ENCODE peak calls at places on chromosomes 6 and 20, in six cellular contexts. P, N, K, B, Q and F are unnamed samples.

GRCh38 chr20:48603116-48603818 is 224.5 kb downstream of the PREX1 start:
- DNase-seq in P (no peak), N (no peak), K (no peak), B (no peak), Q (no peak), F (no peak)

GRCh38 chr6:37051138-37052026 is 45.9 kb downstream of the FGD2 start:
- DNase-seq in P (peak; percentile 93), N (peak; percentile 89), K (peak; percentile 89), B (peak; percentile 90), Q (peak; percentile 65), F (peak; percentile 97)

GRCh38 chr6:7914991-7915789 is 4.6 kb upstream of the TXNDC5 start:
- DNase-seq in P (no peak), N (peak; percentile 73), K (no peak), B (no peak), Q (no peak), F (peak; percentile 75)

GRCh38 chr6:95093154-95093553 is 484.2 kb upstream of the MANEA start:
- DNase-seq in P (no peak), N (no peak), K (no peak), B (no peak), Q (peak; percentile 78), F (no peak)

GRCh38 chr6:53714888-53715287 is 49.3 kb upstream of the KLHL31 start:
- DNase-seq in P (no peak), N (no peak), K (no peak), B (no peak), Q (no peak), F (no peak)

GRCh38 chr6:165662041-165662491 is 975 bp downstream of the PDE10A start:
- DNase-seq in P (no peak), N (peak; percentile 60), K (no peak), B (no peak), Q (no peak), F (peak; percentile 61)

GRCh38 chr6:20605581-20605980 is 71.3 kb downstream of the CDKAL1 start:
- DNase-seq in P (no peak), N (no peak), K (no peak), B (no peak), Q (peak; percentile 8), F (no peak)

GRCh38 chr6:27250955-27251671 is 3.6 kb downstream of the PRSS16 start:
- DNase-seq in P (peak; percentile 74), N (no peak), K (no peak), B (peak; percentile 47), Q (peak; percentile 88), F (peak; percentile 77)

GRCh38 chr20:63125893-63126601 is 89.9 kb downstream of the YTHDF1 start:
- DNase-seq in P (no peak), N (no peak), K (no peak), B (peak; percentile 7), Q (no peak), F (no peak)

GRCh38 chr6:107491791-107492674 is 2.1 kb downstream of the SOBP start:
- DNase-seq in P (no peak), N (peak; percentile 47), K (peak; percentile 48), B (peak; percentile 42), Q (peak; percentile 70), F (peak; percentile 83)

GRCh38 chr6:79869184-79869583 is 78.2 kb downstream of the ELOVL4 start:
- DNase-seq in P (no peak), N (no peak), K (no peak), B (no peak), Q (no peak), F (no peak)

GRCh38 chr6:71886184-71887005 is at the start of gene RIMS1:
- DNase-seq in P (no peak), N (no peak), K (no peak), B (peak; percentile 16), Q (no peak), F (peak; percentile 36)

GRCh38 chr6:6932341-6932740 is 175.4 kb upstream of the RREB1 start:
- DNase-seq in P (no peak), N (no peak), K (no peak), B (no peak), Q (no peak), F (no peak)

GRCh38 chr6:122452509-122452908 is 19.1 kb downstream of the SERINC1 start:
- DNase-seq in P (no peak), N (no peak), K (no peak), B (no peak), Q (no peak), F (no peak)

GRCh38 chr20:4999788-5000187 is 1.5 kb downstream of the SLC23A2 start:
- DNase-seq in P (no peak), N (no peak), K (no peak), B (no peak), Q (no peak), F (no peak)

GRCh38 chr6:29965873-29966601 is 23.7 kb downstream of the HLA-A start:
- DNase-seq in P (peak; percentile 71), N (peak; percentile 86), K (peak; percentile 74), B (peak; percentile 94), Q (peak; percentile 67), F (peak; percentile 91)

GRCh38 chr6:48736486-48737206 is 625.6 kb upstream of the PTCHD4 start:
- DNase-seq in P (no peak), N (no peak), K (no peak), B (no peak), Q (peak; percentile 1), F (no peak)

GRCh38 chr20:6469695-6470094 is 297.8 kb upstream of the BMP2 start:
- DNase-seq in P (no peak), N (no peak), K (no peak), B (no peak), Q (no peak), F (no peak)

GRCh38 chr6:157665172-157665571 is 157.9 kb upstream of the SNX9 start:
- DNase-seq in P (no peak), N (no peak), K (no peak), B (no peak), Q (no peak), F (no peak)

GRCh38 chr6:12034831-12035230 is 22.7 kb downstream of the HIVEP1 start:
- DNase-seq in P (no peak), N (no peak), K (no peak), B (no peak), Q (no peak), F (no peak)

GRCh38 chr20:38805958-38806854 is 709 bp downstream of the PPP1R16B start:
- DNase-seq in P (peak; percentile 64), N (peak; percentile 33), K (no peak), B (no peak), Q (no peak), F (peak; percentile 53)

GRCh38 chr6:154196333-154196732 is 157.3 kb downstream of the OPRM1 start:
- DNase-seq in P (no peak), N (no peak), K (no peak), B (no peak), Q (no peak), F (no peak)

GRCh38 chr20:63908008-63908682 is 13.2 kb downstream of the DNAJC5 start:
- DNase-seq in P (no peak), N (no peak), K (no peak), B (no peak), Q (no peak), F (no peak)

GRCh38 chr20:35954907-35955251 is 577 bp upstream of the SCAND1 start:
- DNase-seq in P (no peak), N (no peak), K (no peak), B (no peak), Q (no peak), F (no peak)

GRCh38 chr20:49368596-49368995 is 90.7 kb upstream of the ZNFX1 start:
- DNase-seq in P (no peak), N (no peak), K (no peak), B (no peak), Q (no peak), F (no peak)

GRCh38 chr20:14445310-14445709 is 107.9 kb upstream of the FLRT3 start:
- DNase-seq in P (no peak), N (no peak), K (no peak), B (no peak), Q (peak; percentile 71), F (no peak)

GRCh38 chr20:21398505-21399057 is 1.3 kb upstream of the NKX2-4 start:
- DNase-seq in P (no peak), N (no peak), K (no peak), B (no peak), Q (no peak), F (no peak)
- H3K4me3 ChIP-seq in P (no peak overlapping the region), N (no peak overlapping the region), K (no peak overlapping the region), B (no peak overlapping the region), Q (no peak overlapping the region), F (no peak overlapping the region)

GRCh38 chr6:14119764-14120163 is 2.2 kb downstream of the CD83 start:
- DNase-seq in P (no peak), N (no peak), K (no peak), B (peak; percentile 47), Q (no peak), F (no peak)
- H3K4me1 ChIP-seq in P (peaks cover 8% of the 10 kb centered on the region), N (peaks cover 3% of the 10 kb centered on the region), K (peaks cover 22% of the 10 kb centered on the region), B (peaks cover 4% of the 10 kb centered on the region), Q (peaks cover 5% of the 10 kb centered on the region), F (no peaks in the 10 kb centered on the region)

GRCh38 chr6:5679271-5679670 is 327.5 kb downstream of the NRN1 start:
- DNase-seq in P (no peak), N (no peak), K (no peak), B (no peak), Q (no peak), F (no peak)

GRCh38 chr6:5682530-5682929 is 324.2 kb downstream of the NRN1 start:
- DNase-seq in P (no peak), N (no peak), K (no peak), B (no peak), Q (no peak), F (no peak)

GRCh38 chr6:5684320-5684719 is 322.4 kb downstream of the NRN1 start:
- DNase-seq in P (no peak), N (no peak), K (no peak), B (no peak), Q (no peak), F (no peak)

GRCh38 chr6:5679696-5680494 is 326.8 kb downstream of the NRN1 start:
- DNase-seq in P (no peak), N (no peak), K (no peak), B (no peak), Q (no peak), F (no peak)

DNA sequence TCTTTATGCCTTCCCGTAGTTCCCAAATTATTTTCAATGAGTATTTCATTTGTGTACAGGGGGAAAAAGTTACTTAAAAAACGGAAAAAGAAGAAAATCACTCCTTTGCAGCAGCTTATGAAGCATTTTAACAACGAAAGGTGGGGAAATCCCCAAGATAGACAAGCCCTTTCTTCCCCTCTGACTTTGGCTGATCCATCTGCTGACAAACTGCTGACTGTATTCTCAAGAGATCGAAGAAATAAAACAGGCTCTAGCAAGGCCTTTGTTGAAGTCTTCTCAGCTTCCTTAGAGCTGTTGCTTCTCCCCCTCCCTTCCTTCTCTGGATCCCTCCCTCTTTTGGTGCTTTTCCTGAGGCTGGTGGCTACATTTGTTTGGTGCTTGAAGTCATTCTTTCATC is 325.2 kb downstream of the NRN1 start:
- DNase-seq in P (no peak), N (no peak), K (no peak), B (no peak), Q (no peak), F (no peak)
- H3K27ac ChIP-seq in P (no peak overlapping the region), N (no peak overlapping the region), K (no peak overlapping the region), B (no peak overlapping the region), Q (no peak overlapping the region), F (no peak overlapping the region)

DNA sequence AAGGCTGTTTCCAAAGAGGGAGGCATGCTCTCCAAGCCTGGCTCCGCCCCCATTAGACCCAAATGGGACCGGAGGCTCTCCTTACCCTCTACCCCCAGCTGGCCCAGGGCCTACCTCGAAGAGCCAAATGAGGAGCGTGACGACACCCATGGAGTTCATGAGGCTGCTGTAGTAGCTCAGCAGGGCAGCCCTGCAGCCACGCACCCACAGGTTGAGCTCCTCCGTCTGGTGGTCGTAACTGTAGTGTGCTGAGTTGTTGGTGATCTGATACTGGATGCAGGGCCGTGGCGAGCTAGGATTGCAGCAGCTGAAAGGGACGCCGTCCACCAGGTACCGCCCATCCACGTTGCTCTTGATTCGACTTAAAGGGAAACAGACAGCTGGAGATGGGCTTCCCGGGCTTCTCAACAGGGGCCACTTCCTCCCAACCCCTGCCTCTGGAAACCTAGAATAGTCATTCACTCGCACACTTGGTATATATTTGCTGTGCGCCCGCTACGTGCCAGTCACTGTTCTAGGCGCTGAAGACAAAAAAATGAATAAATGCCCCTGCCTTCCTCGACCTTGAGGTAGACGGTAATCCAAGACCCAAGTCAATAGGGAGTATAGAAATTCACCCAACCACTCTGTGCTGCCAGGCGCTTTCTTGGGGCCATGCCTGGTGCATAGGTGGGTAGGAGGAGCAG is 18.0 kb downstream of the PRPH2 start:
- DNase-seq in P (no peak), N (peak; percentile 63), K (no peak), B (peak; percentile 65), Q (no peak), F (peak; percentile 74)
- H3K4me3 ChIP-seq in P (no peak overlapping the region), N (peak overlapping the region; percentile 57), K (peak overlapping the region; percentile 12), B (peak overlapping the region; percentile 25), Q (no peak overlapping the region), F (peak overlapping the region; percentile 27)